ENCODE peak calls at places on chromosomes 1 and 21, in eight cellular contexts. S, J, Y, K, M, H, X and D are unnamed samples.

GRCh38 chr1:41811978-41812852 is 106.5 kb downstream of the HIVEP3 start:
- DNase-seq in J (no peak), M (peak), X (peak), K (peak), Y (peak), S (peak), H (peak), D (peak)

GRCh38 chr1:40313329-40313957 is 3.6 kb downstream of the COL9A2 start:
- DNase-seq in H (no peak), M (no peak), Y (no peak), S (no peak), K (no peak), J (no peak), X (no peak), D (peak)

GRCh38 chr1:3668585-3669300 is 16.4 kb downstream of the TP73 start:
- DNase-seq in J (no peak), Y (peak), X (peak), K (no peak), H (no peak), S (no peak), M (peak), D (no peak)

GRCh38 chr1:2628191-2628932 is 4.5 kb downstream of the MMEL1 start:
- DNase-seq in X (no peak), Y (no peak), J (no peak), H (no peak), K (no peak), M (no peak), S (peak), D (no peak)

GRCh38 chr1:27071049-27071416 is 58.4 kb upstream of the TENT5B start:
- DNase-seq in X (no peak), Y (no peak), K (no peak), M (peak), S (no peak), H (no peak), J (no peak), D (no peak)

GRCh38 chr1:22978299-22978698 is 5.6 kb upstream of the LACTBL1 start:
- DNase-seq in J (no peak), X (no peak), K (no peak), H (no peak), M (peak), Y (peak), S (no peak), D (no peak)

GRCh38 chr21:33121715-33122475 is 52.0 kb downstream of the OLIG1 start:
- DNase-seq in X (no peak), M (peak), K (no peak), J (no peak), H (no peak), Y (peak), S (no peak), D (no peak)

GRCh38 chr1:225651376-225651871 is 1.5 kb downstream of the ENAH start:
- DNase-seq in H (no peak), J (no peak), K (no peak), M (no peak), S (no peak), X (no peak), Y (peak), D (no peak)

GRCh38 chr21:35614412-35614901 is 445.9 kb downstream of the SETD4 start:
- DNase-seq in X (no peak), H (no peak), K (no peak), Y (peak), M (no peak), J (no peak), S (no peak), D (no peak)

GRCh38 chr1:205570796-205571537 is 60.8 kb downstream of the ELK4 start:
- DNase-seq in M (no peak), S (no peak), K (no peak), Y (peak), H (no peak), X (peak), J (no peak), D (no peak)

GRCh38 chr1:33441088-33441745 is 10.3 kb upstream of the PHC2 start:
- DNase-seq in X (peak), K (no peak), J (no peak), M (no peak), S (no peak), Y (no peak), H (no peak), D (no peak)

GRCh38 chr1:98104285-98104684 is 183.5 kb upstream of the DPYD start:
- DNase-seq in H (no peak), K (no peak), J (no peak), Y (peak), M (no peak), X (no peak), S (no peak), D (no peak)

GRCh38 chr1:182995894-182996293 is 27.3 kb upstream of the LAMC1 start:
- DNase-seq in J (no peak), H (no peak), M (no peak), S (no peak), K (no peak), Y (no peak), X (no peak), D (no peak)

GRCh38 chr1:65432918-65433317 is 12.4 kb downstream of the LEPR start:
- DNase-seq in K (no peak), Y (no peak), S (no peak), J (no peak), X (no peak), H (no peak), M (no peak), D (no peak)